ENCODE peak calls at places on chromosomes 13 and 19, in four cellular contexts. Y is K562, S is GM12878, J is H1. C is an unnamed sample.

GRCh38 chr19:29501816-29502580 is 23.8 kb upstream of the VSTM2B start:
- DNase-seq in Y (no peak), S (no peak), J (no peak), C (no peak)

GRCh38 chr13:51331354-51331861 is 8.1 kb upstream of the SERPINE3 start:
- DNase-seq in Y (no peak), S (peak), J (peak), C (no peak)

GRCh38 chr19:53507523-53508442 is 30.2 kb upstream of the ZNF331 start:
- DNase-seq in Y (no peak), S (no peak), J (no peak), C (peak)

GRCh38 chr13:94712287-94712811 is at the start of gene SOX21:
- DNase-seq in Y (no peak), S (no peak), J (peak), C (no peak)

GRCh38 chr19:54724142-54724541 is at the start of gene KIR3DL3:
- DNase-seq in Y (no peak), S (no peak), J (no peak), C (no peak)

GRCh38 chr13:75226092-75226491 is 255.9 kb downstream of the TBC1D4 start:
- DNase-seq in Y (peak), S (no peak), J (peak), C (no peak)

GRCh38 chr13:71864981-71865857 is 1.8 kb downstream of the DACH1 start:
- DNase-seq in Y (no peak), S (no peak), J (peak), C (no peak)

GRCh38 chr13:79212064-79212619 is 193.9 kb downstream of the RBM26 start:
- DNase-seq in Y (no peak), S (no peak), J (no peak), C (no peak)

GRCh38 chr19:5128251-5128931 is 159.5 kb downstream of the KDM4B start:
- DNase-seq in Y (peak), S (no peak), J (no peak), C (peak)

GRCh38 chr19:35269425-35270117 is 809 bp downstream of the USF2 start:
- DNase-seq in Y (peak), S (peak), J (peak), C (peak)

GRCh38 chr19:51082641-51083040 is at the start of gene KLK14:
- DNase-seq in Y (no peak), S (no peak), J (no peak), C (no peak)

GRCh38 chr19:51644636-51645271 is 1.9 kb downstream of the SIGLEC14 start:
- DNase-seq in Y (no peak), S (no peak), J (no peak), C (no peak)

GRCh38 chr19:48330012-48330681 is 4.8 kb downstream of the EMP3 start:
- DNase-seq in Y (no peak), S (peak), J (peak), C (no peak)

GRCh38 chr19:53982611-53983010 is 8.8 kb upstream of the CACNG6 start:
- DNase-seq in Y (no peak), S (no peak), J (peak), C (no peak)

GRCh38 chr13:20492641-20493040 is 33.0 kb downstream of the CRYL1 start:
- DNase-seq in Y (peak), S (no peak), J (peak), C (peak)

GRCh38 chr19:10568444-10568825 is 344 bp downstream of the CDKN2D start:
- DNase-seq in Y (peak), S (no peak), J (peak), C (no peak)
- TF ChIP-seq CHD1 in Y (no peak), S (no peak), J (no peak), C (no peak)

GRCh38 chr19:3577741-3578344 is 5.1 kb downstream of the HMG20B start:
- DNase-seq in Y (no peak), S (no peak), J (peak), C (no peak)

GRCh38 chr19:3576696-3577443 is 4.1 kb downstream of the HMG20B start:
- DNase-seq in Y (peak), S (no peak), J (peak), C (peak)

GRCh38 chr19:3575949-3576673 is 3.4 kb downstream of the HMG20B start:
- DNase-seq in Y (peak), S (no peak), J (no peak), C (no peak)

GRCh38 chr19:3578390-3578789 is 5.6 kb downstream of the HMG20B start:
- DNase-seq in Y (no peak), S (no peak), J (peak), C (no peak)

GRCh38 chr19:3580156-3580955 is 4.9 kb upstream of the GIPC3 start:
- DNase-seq in Y (peak), S (no peak), J (no peak), C (peak)
- TF ChIP-seq CHD1 in Y (no peak), S (no peak), J (no peak), C (no peak)

GRCh38 chr19:7894612-7895309 is 6.5 kb downstream of the LRRC8E start:
- DNase-seq in Y (no peak), S (no peak), J (no peak), C (no peak)
- TF ChIP-seq CHD1 in Y (no peak), S (no peak), J (no peak), C (no peak)

DNA sequence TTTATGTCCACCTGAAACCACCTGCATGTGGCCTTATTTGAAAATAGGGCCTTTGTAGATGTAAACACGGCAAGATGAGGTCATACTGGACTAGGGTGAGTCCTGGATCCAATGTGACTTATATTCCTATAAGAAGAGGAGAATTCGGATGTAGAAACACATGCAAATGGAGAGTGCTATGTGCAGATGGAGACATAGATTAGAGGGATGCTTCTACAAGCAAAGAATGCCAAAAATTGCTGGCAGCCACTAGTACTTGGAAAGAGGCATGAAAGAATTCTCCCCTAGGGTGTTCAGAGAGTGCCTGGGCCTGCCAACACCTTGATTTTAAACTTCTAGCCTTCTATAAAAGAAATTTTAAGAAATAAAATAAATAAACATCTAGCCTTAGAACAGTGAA is 226.1 kb downstream of the RFC3 start:
- DNase-seq in Y (no peak), S (no peak), J (no peak), C (no peak)
- TF ChIP-seq CHD1 in Y (no peak), S (no peak), J (no peak), C (no peak)

GRCh38 chr13:35892837-35893814 is 238.1 kb downstream of the DCLK1 start:
- DNase-seq in Y (no peak), S (no peak), J (peak), C (no peak)

GRCh38 chr13:35903075-35903474 is 228.1 kb downstream of the DCLK1 start:
- DNase-seq in Y (no peak), S (no peak), J (no peak), C (no peak)

GRCh38 chr13:35894636-35895035 is 236.5 kb downstream of the DCLK1 start:
- DNase-seq in Y (no peak), S (no peak), J (no peak), C (peak)

DNA sequence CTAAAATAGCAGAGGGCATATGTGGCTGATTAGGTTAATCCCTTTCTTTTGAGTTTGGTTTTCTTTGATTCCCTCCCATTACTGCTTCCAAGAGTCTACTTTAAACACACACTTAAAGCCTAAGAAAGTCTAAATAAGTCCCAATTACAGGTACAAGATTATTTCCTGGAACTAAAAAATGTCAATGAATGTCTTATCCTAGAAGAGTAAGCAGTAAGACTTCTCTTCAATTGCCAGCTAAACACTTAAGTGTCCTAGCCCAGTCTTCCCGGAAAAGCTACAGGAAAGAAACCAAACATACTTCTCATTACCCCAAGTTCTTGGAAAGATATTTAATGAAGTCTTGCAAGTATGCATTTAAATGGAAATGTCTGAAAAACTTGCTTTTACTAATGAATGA is 233.1 kb downstream of the DCLK1 start:
- DNase-seq in Y (no peak), S (no peak), J (no peak), C (no peak)
- TF ChIP-seq CHD1 in Y (no peak), S (no peak), J (no peak), C (no peak)

GRCh38 chr13:59363950-59364349 is 799.8 kb downstream of the DIAPH3 start:
- DNase-seq in Y (no peak), S (no peak), J (no peak), C (no peak)
- TF ChIP-seq CHD1 in Y (no peak), S (no peak), J (no peak), C (no peak)

GRCh38 chr19:45780448-45781281 is 1.6 kb downstream of the DMPK start:
- DNase-seq in Y (peak), S (no peak), J (no peak), C (no peak)
- TF ChIP-seq CHD1 in Y (no peak), S (no peak), J (no peak), C (no peak)

GRCh38 chr13:57632276-57633140 is 964 bp downstream of the PCDH17 start:
- DNase-seq in Y (no peak), S (no peak), J (peak), C (no peak)

GRCh38 chr13:57629821-57630235 is 1.7 kb upstream of the PCDH17 start:
- DNase-seq in Y (no peak), S (no peak), J (peak), C (peak)

GRCh38 chr13:57629391-57629804 is 2.1 kb upstream of the PCDH17 start:
- DNase-seq in Y (no peak), S (no peak), J (no peak), C (no peak)

GRCh38 chr13:57631607-57632275 is at the start of gene PCDH17:
- DNase-seq in Y (no peak), S (no peak), J (peak), C (no peak)

GRCh38 chr13:57630661-57631606 is 610 bp upstream of the PCDH17 start:
- DNase-seq in Y (no peak), S (no peak), J (peak), C (no peak)
- TF ChIP-seq CHD1 in Y (no peak), S (no peak), J (no peak), C (no peak)

DNA sequence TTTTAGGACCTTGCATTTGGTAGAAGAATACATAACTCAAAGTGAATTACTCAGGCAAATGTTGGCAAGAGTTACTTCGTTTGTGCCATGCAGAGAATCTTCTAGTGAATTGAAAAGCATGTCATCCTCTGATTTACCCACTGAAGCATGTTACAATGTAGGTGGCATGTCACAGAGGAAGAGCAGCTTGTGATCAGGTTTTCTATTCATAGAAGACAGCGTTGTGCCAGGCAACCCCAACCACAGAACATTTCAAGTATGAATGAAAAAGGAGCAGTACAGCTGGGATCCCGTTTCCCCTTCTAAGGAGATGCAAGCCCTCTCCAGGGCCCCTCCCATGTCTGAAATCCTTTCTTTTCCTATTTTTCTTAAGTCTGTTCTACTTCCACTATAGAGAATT is 6.0 kb upstream of the KATNAL1 start:
- DNase-seq in Y (no peak), S (no peak), J (no peak), C (no peak)
- TF ChIP-seq CHD1 in Y (no peak), S (no peak), J (no peak), C (no peak)

C was measured in IMR-90.